ENCODE peak calls at places on chromosomes 3 and 15, in four cellular contexts. One of them, this sample, is unnamed.

GRCh38 chr15:57356636-57357035 is 19.7 kb upstream of the CGNL1 start:
- DNase-seq in MM.1S: no peak
- DNase-seq in fibroblast of lung: no peak
- DNase-seq in CD4-positive, CD25-positive, alpha-beta regulatory T cell: no peak
- DNase-seq in this sample: no peak

GRCh38 chr3:100730524-100730923 is 21.2 kb downstream of the TFG start:
- DNase-seq in fibroblast of lung: no peak
- DNase-seq in MM.1S: peak; percentile 82
- DNase-seq in CD4-positive, CD25-positive, alpha-beta regulatory T cell: no peak
- DNase-seq in this sample: no peak

GRCh38 chr3:180680097-180680430 is 775 bp upstream of the CCDC39 start:
- DNase-seq in CD4-positive, CD25-positive, alpha-beta regulatory T cell: peak; percentile 23
- DNase-seq in MM.1S: peak; percentile 77
- DNase-seq in fibroblast of lung: peak; percentile 49
- DNase-seq in this sample: no peak

GRCh38 chr3:129106866-129107565 is 14.6 kb downstream of the RAB43 start:
- DNase-seq in fibroblast of lung: no peak
- DNase-seq in MM.1S: no peak
- DNase-seq in CD4-positive, CD25-positive, alpha-beta regulatory T cell: no peak
- DNase-seq in this sample: no peak

GRCh38 chr15:100890850-100891249 is 11.2 kb downstream of the ALDH1A3 start:
- DNase-seq in fibroblast of lung: no peak
- DNase-seq in CD4-positive, CD25-positive, alpha-beta regulatory T cell: no peak
- DNase-seq in MM.1S: no peak
- DNase-seq in this sample: no peak

GRCh38 chr3:54427951-54428871 is 305.9 kb downstream of the CACNA2D3 start:
- DNase-seq in fibroblast of lung: peak; percentile 78
- DNase-seq in CD4-positive, CD25-positive, alpha-beta regulatory T cell: peak; percentile 3
- DNase-seq in MM.1S: peak; percentile 58
- DNase-seq in this sample: no peak

GRCh38 chr3:100525753-100526612 is 33.6 kb downstream of the TMEM45A start:
- DNase-seq in CD4-positive, CD25-positive, alpha-beta regulatory T cell: no peak
- DNase-seq in MM.1S: no peak
- DNase-seq in fibroblast of lung: peak; percentile 32
- DNase-seq in this sample: peak; percentile 35

GRCh38 chr3:72258786-72259185 is 473.8 kb upstream of the PROK2 start:
- DNase-seq in MM.1S: no peak
- DNase-seq in fibroblast of lung: no peak
- DNase-seq in CD4-positive, CD25-positive, alpha-beta regulatory T cell: no peak
- DNase-seq in this sample: peak; percentile 69

GRCh38 chr15:72237286-72238224 is 6.6 kb upstream of the PKM start:
- DNase-seq in CD4-positive, CD25-positive, alpha-beta regulatory T cell: no peak
- DNase-seq in fibroblast of lung: peak; percentile 97
- DNase-seq in MM.1S: peak; percentile 52
- DNase-seq in this sample: no peak

GRCh38 chr3:107988464-107989156 is 102.2 kb downstream of the CD47 start:
- DNase-seq in MM.1S: no peak
- DNase-seq in CD4-positive, CD25-positive, alpha-beta regulatory T cell: no peak
- DNase-seq in fibroblast of lung: peak; percentile 73
- DNase-seq in this sample: peak; percentile 89

GRCh38 chr15:80732818-80733217 is 37.7 kb downstream of the ABHD17C start:
- DNase-seq in fibroblast of lung: no peak
- DNase-seq in MM.1S: no peak
- DNase-seq in CD4-positive, CD25-positive, alpha-beta regulatory T cell: no peak
- DNase-seq in this sample: no peak

GRCh38 chr15:83108266-83109219 is 1.1 kb downstream of the TM6SF1 start:
- DNase-seq in fibroblast of lung: peak; percentile 72
- DNase-seq in MM.1S: no peak
- DNase-seq in CD4-positive, CD25-positive, alpha-beta regulatory T cell: no peak
- DNase-seq in this sample: peak; percentile 85

GRCh38 chr15:33859992-33860545 is 108.2 kb upstream of the CHRM5 start:
- DNase-seq in fibroblast of lung: no peak
- DNase-seq in MM.1S: no peak
- DNase-seq in CD4-positive, CD25-positive, alpha-beta regulatory T cell: no peak
- DNase-seq in this sample: no peak

GRCh38 chr3:12178091-12178820 is 19.5 kb upstream of the TIMP4 start:
- DNase-seq in CD4-positive, CD25-positive, alpha-beta regulatory T cell: no peak
- DNase-seq in MM.1S: no peak
- DNase-seq in fibroblast of lung: peak; percentile 63
- DNase-seq in this sample: peak; percentile 64

GRCh38 chr3:130692455-130692854 is 54.2 kb downstream of the PIK3R4 start:
- DNase-seq in fibroblast of lung: no peak
- DNase-seq in MM.1S: no peak
- DNase-seq in CD4-positive, CD25-positive, alpha-beta regulatory T cell: no peak
- DNase-seq in this sample: no peak

GRCh38 chr15:27561816-27562215 is 537.3 kb downstream of the OCA2 start:
- DNase-seq in fibroblast of lung: no peak
- DNase-seq in MM.1S: no peak
- DNase-seq in CD4-positive, CD25-positive, alpha-beta regulatory T cell: no peak
- DNase-seq in this sample: no peak

GRCh38 chr15:70023769-70024491 is 73.8 kb downstream of the TLE3 start:
- DNase-seq in fibroblast of lung: peak; percentile 78
- DNase-seq in MM.1S: no peak
- DNase-seq in CD4-positive, CD25-positive, alpha-beta regulatory T cell: no peak
- DNase-seq in this sample: peak; percentile 64

GRCh38 chr15:72472907-72473669 is 1.0 kb upstream of the ARIH1 start:
- DNase-seq in CD4-positive, CD25-positive, alpha-beta regulatory T cell: peak; percentile 30
- DNase-seq in fibroblast of lung: peak; percentile 56
- DNase-seq in MM.1S: no peak
- DNase-seq in this sample: no peak

GRCh38 chr3:73433079-73433478 is 191.7 kb downstream of the PDZRN3 start:
- DNase-seq in CD4-positive, CD25-positive, alpha-beta regulatory T cell: no peak
- DNase-seq in MM.1S: no peak
- DNase-seq in fibroblast of lung: no peak
- DNase-seq in this sample: no peak

GRCh38 chr3:78050276-78051080 is 1010.6 kb downstream of the ROBO2 start:
- DNase-seq in fibroblast of lung: peak; percentile 30
- DNase-seq in MM.1S: no peak
- DNase-seq in CD4-positive, CD25-positive, alpha-beta regulatory T cell: no peak
- DNase-seq in this sample: no peak

GRCh38 chr3:179653777-179654117 is 907 bp downstream of the USP13 start:
- DNase-seq in fibroblast of lung: no peak
- DNase-seq in CD4-positive, CD25-positive, alpha-beta regulatory T cell: no peak
- DNase-seq in MM.1S: peak; percentile 53
- DNase-seq in this sample: no peak

GRCh38 chr3:13213490-13213889 is 140.3 kb upstream of the IQSEC1 start:
- DNase-seq in MM.1S: no peak
- DNase-seq in CD4-positive, CD25-positive, alpha-beta regulatory T cell: no peak
- DNase-seq in fibroblast of lung: no peak
- DNase-seq in this sample: no peak

GRCh38 chr3:15276028-15276717 is 56.2 kb downstream of the SH3BP5 start:
- DNase-seq in fibroblast of lung: no peak
- DNase-seq in CD4-positive, CD25-positive, alpha-beta regulatory T cell: no peak
- DNase-seq in MM.1S: no peak
- DNase-seq in this sample: no peak

GRCh38 chr15:73244333-73244732 is 124.4 kb downstream of the HCN4 start:
- DNase-seq in fibroblast of lung: no peak
- DNase-seq in MM.1S: peak; percentile 46
- DNase-seq in CD4-positive, CD25-positive, alpha-beta regulatory T cell: peak; percentile 8
- DNase-seq in this sample: no peak

GRCh38 chr3:15903776-15904720 is 106.3 kb upstream of the ANKRD28 start:
- DNase-seq in MM.1S: no peak
- DNase-seq in CD4-positive, CD25-positive, alpha-beta regulatory T cell: no peak
- DNase-seq in fibroblast of lung: no peak
- DNase-seq in this sample: no peak

GRCh38 chr15:80996247-80996646 is 4.5 kb upstream of the TLNRD1 start:
- DNase-seq in MM.1S: peak; percentile 44
- DNase-seq in fibroblast of lung: peak; percentile 38
- DNase-seq in CD4-positive, CD25-positive, alpha-beta regulatory T cell: no peak
- DNase-seq in this sample: no peak

GRCh38 chr3:45958333-45958791 is 15.1 kb downstream of the CXCR6 start:
- DNase-seq in CD4-positive, CD25-positive, alpha-beta regulatory T cell: no peak
- DNase-seq in MM.1S: no peak
- DNase-seq in fibroblast of lung: no peak
- DNase-seq in this sample: no peak

GRCh38 chr15:99114511-99115299 is 9.8 kb downstream of the SYNM start:
- DNase-seq in MM.1S: no peak
- DNase-seq in CD4-positive, CD25-positive, alpha-beta regulatory T cell: no peak
- DNase-seq in fibroblast of lung: no peak
- DNase-seq in this sample: peak; percentile 12

GRCh38 chr15:68205949-68206539 is 912 bp upstream of the CALML4 start:
- DNase-seq in CD4-positive, CD25-positive, alpha-beta regulatory T cell: no peak
- DNase-seq in MM.1S: no peak
- DNase-seq in fibroblast of lung: no peak
- DNase-seq in this sample: peak; percentile 87

GRCh38 chr15:76359152-76359551 is 22.6 kb downstream of the ISL2 start:
- DNase-seq in fibroblast of lung: no peak
- DNase-seq in CD4-positive, CD25-positive, alpha-beta regulatory T cell: no peak
- DNase-seq in MM.1S: no peak
- DNase-seq in this sample: no peak

GRCh38 chr3:129353589-129353941 is 74.9 kb downstream of the EFCAB12 start:
- DNase-seq in CD4-positive, CD25-positive, alpha-beta regulatory T cell: no peak
- DNase-seq in fibroblast of lung: no peak
- DNase-seq in MM.1S: no peak
- DNase-seq in this sample: no peak

GRCh38 chr3:23489338-23490158 is 286.4 kb downstream of the UBE2E2 start:
- DNase-seq in CD4-positive, CD25-positive, alpha-beta regulatory T cell: no peak
- DNase-seq in MM.1S: no peak
- DNase-seq in fibroblast of lung: peak; percentile 15
- DNase-seq in this sample: no peak

GRCh38 chr15:52556524-52556923 is 12.3 kb downstream of the ARPP19 start:
- DNase-seq in CD4-positive, CD25-positive, alpha-beta regulatory T cell: no peak
- DNase-seq in MM.1S: no peak
- DNase-seq in fibroblast of lung: no peak
- DNase-seq in this sample: no peak

GRCh38 chr3:123050666-123051065 is 16.2 kb upstream of the PDIA5 start:
- DNase-seq in MM.1S: no peak
- DNase-seq in fibroblast of lung: no peak
- DNase-seq in CD4-positive, CD25-positive, alpha-beta regulatory T cell: no peak
- DNase-seq in this sample: no peak
- H3K27ac ChIP-seq in MM.1S: no peak overlapping the region
- H3K27ac ChIP-seq in fibroblast of lung: no peak overlapping the region
- H3K27ac ChIP-seq in CD4-positive, CD25-positive, alpha-beta regulatory T cell: no peak overlapping the region
- H3K27ac ChIP-seq in this sample: no peak overlapping the region

GRCh38 chr15:90648137-90649070 is 68.7 kb upstream of the BLM start:
- DNase-seq in CD4-positive, CD25-positive, alpha-beta regulatory T cell: peak; percentile 64
- DNase-seq in MM.1S: peak; percentile 65
- DNase-seq in fibroblast of lung: peak; percentile 91
- DNase-seq in this sample: no peak
- H3K27ac ChIP-seq in CD4-positive, CD25-positive, alpha-beta regulatory T cell: no peak overlapping the region
- H3K27ac ChIP-seq in MM.1S: no peak overlapping the region
- H3K27ac ChIP-seq in fibroblast of lung: peak overlapping the region; percentile 71
- H3K27ac ChIP-seq in this sample: no peak overlapping the region

DNA sequence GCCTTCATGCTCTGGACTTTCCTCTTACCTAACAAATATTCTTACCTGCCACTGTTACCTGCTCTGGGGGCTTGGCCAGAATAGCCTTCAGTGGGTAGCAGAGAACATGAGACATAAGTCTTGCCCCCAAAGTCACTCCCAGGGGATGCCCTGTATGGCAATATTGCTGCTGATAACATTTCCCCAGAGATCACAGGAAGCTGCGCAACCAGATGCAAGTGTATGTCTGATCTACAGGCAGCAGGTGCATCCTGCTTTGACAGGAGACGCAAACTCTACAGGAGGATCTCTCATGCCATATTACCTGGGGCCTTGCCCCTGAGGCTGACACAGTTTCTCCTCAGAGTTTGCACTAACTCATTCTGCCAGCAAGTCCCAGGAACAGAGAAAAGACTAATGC is 174.4 kb upstream of the LPP start:
- DNase-seq in MM.1S: no peak
- DNase-seq in CD4-positive, CD25-positive, alpha-beta regulatory T cell: peak; percentile 45
- DNase-seq in fibroblast of lung: no peak
- DNase-seq in this sample: no peak
- H3K27ac ChIP-seq in MM.1S: no peak overlapping the region
- H3K27ac ChIP-seq in CD4-positive, CD25-positive, alpha-beta regulatory T cell: peak overlapping the region; percentile 59
- H3K27ac ChIP-seq in fibroblast of lung: no peak overlapping the region
- H3K27ac ChIP-seq in this sample: no peak overlapping the region

GRCh38 chr15:42083916-42084315 is 10.4 kb downstream of the PLA2G4D start:
- DNase-seq in CD4-positive, CD25-positive, alpha-beta regulatory T cell: no peak
- DNase-seq in MM.1S: no peak
- DNase-seq in fibroblast of lung: no peak
- DNase-seq in this sample: no peak
- H3K27ac ChIP-seq in CD4-positive, CD25-positive, alpha-beta regulatory T cell: no peak overlapping the region
- H3K27ac ChIP-seq in MM.1S: no peak overlapping the region
- H3K27ac ChIP-seq in fibroblast of lung: no peak overlapping the region
- H3K27ac ChIP-seq in this sample: no peak overlapping the region

GRCh38 chr3:134355416-134355815 is 18.8 kb downstream of the AMOTL2 start:
- DNase-seq in CD4-positive, CD25-positive, alpha-beta regulatory T cell: no peak
- DNase-seq in MM.1S: no peak
- DNase-seq in fibroblast of lung: no peak
- DNase-seq in this sample: no peak

GRCh38 chr3:134359121-134360010 is 14.9 kb downstream of the AMOTL2 start:
- DNase-seq in fibroblast of lung: no peak
- DNase-seq in CD4-positive, CD25-positive, alpha-beta regulatory T cell: no peak
- DNase-seq in MM.1S: no peak
- DNase-seq in this sample: no peak

GRCh38 chr3:134357914-134358811 is 16.1 kb downstream of the AMOTL2 start:
- DNase-seq in MM.1S: peak; percentile 54
- DNase-seq in CD4-positive, CD25-positive, alpha-beta regulatory T cell: no peak
- DNase-seq in fibroblast of lung: peak; percentile 96
- DNase-seq in this sample: peak; percentile 49

GRCh38 chr3:134356411-134357040 is 17.7 kb downstream of the AMOTL2 start:
- DNase-seq in MM.1S: no peak
- DNase-seq in fibroblast of lung: no peak
- DNase-seq in CD4-positive, CD25-positive, alpha-beta regulatory T cell: no peak
- DNase-seq in this sample: no peak

DNA sequence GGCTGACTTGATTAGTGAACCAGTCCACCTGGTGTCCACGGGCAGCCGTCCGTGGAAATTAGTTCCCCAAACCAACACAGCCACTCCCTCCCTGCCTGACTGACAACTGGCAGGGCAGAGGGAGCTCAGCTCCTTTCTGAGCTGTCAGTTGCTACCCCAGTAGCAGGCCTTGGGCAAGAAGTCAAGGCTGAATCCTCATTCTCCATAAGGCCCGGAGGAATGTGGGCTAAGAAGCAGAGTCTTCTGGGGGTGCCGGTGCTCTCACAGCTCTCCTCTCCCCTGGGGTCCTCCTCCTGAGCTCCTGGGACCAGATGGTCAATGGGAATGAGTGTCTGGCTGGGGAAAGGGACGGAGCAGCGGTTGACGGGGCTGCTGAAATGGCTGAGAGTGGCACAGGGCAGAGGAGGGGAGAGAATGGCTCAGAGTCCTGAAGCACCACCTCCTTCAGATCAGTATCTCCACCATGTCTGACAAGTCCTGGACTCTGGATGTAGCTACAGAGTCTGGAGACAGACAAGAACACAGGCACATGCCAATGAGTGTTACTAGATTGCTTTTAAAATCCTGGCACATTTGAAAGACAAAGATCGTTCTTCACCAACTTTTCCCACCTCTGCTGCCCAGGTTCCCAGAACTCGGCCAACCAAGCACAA is 16.9 kb downstream of the AMOTL2 start:
- DNase-seq in MM.1S: no peak
- DNase-seq in fibroblast of lung: no peak
- DNase-seq in CD4-positive, CD25-positive, alpha-beta regulatory T cell: no peak
- DNase-seq in this sample: no peak
- H3K27ac ChIP-seq in MM.1S: no peak overlapping the region
- H3K27ac ChIP-seq in fibroblast of lung: peak overlapping the region; percentile 94
- H3K27ac ChIP-seq in CD4-positive, CD25-positive, alpha-beta regulatory T cell: no peak overlapping the region
- H3K27ac ChIP-seq in this sample: peak overlapping the region; percentile 72

DNA sequence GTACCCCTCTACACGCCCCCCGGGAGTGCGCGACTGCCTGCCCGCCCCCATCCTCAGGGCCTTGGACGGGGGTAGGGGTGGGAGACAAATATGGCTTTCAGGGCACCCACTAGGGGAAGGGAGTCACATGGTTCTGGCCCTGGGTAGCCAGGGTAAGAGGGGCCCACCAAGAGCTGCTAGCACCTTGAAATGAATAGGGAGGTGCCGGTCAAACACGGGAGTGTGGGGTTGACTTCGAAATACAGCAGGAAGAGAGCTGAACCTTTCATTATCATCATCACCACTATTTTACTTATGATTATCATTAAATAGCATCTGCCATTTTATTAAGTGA is 489.1 kb downstream of the MAGI1 start:
- DNase-seq in CD4-positive, CD25-positive, alpha-beta regulatory T cell: no peak
- DNase-seq in fibroblast of lung: no peak
- DNase-seq in MM.1S: no peak
- DNase-seq in this sample: no peak
- H3K27ac ChIP-seq in CD4-positive, CD25-positive, alpha-beta regulatory T cell: no peak overlapping the region
- H3K27ac ChIP-seq in fibroblast of lung: no peak overlapping the region
- H3K27ac ChIP-seq in MM.1S: no peak overlapping the region
- H3K27ac ChIP-seq in this sample: no peak overlapping the region